ENCODE peak calls at places on chromosomes 4 and X, in eight cellular contexts. V is GM06990, G is PC-9, Z is BE2C, Y is Calu3, U is lower leg skin, F is Panc1, K is GM23338. B is an unnamed sample.

GRCh38 chr4:128847074-128847724 is 37.7 kb downstream of the JADE1 start:
- DNase-seq in F (no peak), G (no peak), Z (no peak), Y (no peak), V (no peak), U (peak), K (no peak), B (no peak)

GRCh38 chrX:150421816-150422215 is 58.7 kb downstream of the MAMLD1 start:
- DNase-seq in G (no peak), U (no peak), V (no peak), K (no peak), Z (no peak), F (no peak), Y (no peak), B (no peak)

GRCh38 chr4:48970471-48970921 is 15.6 kb upstream of the CWH43 start:
- DNase-seq in Y (peak), K (no peak), G (no peak), U (no peak), V (no peak), F (no peak), Z (no peak), B (no peak)

GRCh38 chrX:25721564-25721963 is 416.6 kb upstream of the MAGEB18 start:
- DNase-seq in U (no peak), G (no peak), Z (no peak), V (no peak), K (peak), Y (no peak), F (no peak), B (peak)

GRCh38 chrX:96435636-96436035 is 249.0 kb upstream of the DIAPH2 start:
- DNase-seq in Y (no peak), U (no peak), F (no peak), Z (no peak), G (no peak), V (no peak), K (no peak), B (no peak)

GRCh38 chr4:123976285-123976684 is 579.7 kb downstream of the SPRY1 start:
- DNase-seq in U (no peak), Z (no peak), Y (no peak), G (no peak), K (peak), F (no peak), V (no peak), B (no peak)

GRCh38 chr4:53932784-53933183 is 131.6 kb downstream of the CHIC2 start:
- DNase-seq in F (no peak), Y (no peak), V (no peak), U (peak), K (no peak), G (no peak), Z (no peak), B (no peak)

GRCh38 chr4:117064297-117064696 is 21.1 kb downstream of the TRAM1L1 start:
- DNase-seq in G (no peak), Z (no peak), K (no peak), Y (no peak), F (no peak), U (no peak), V (no peak), B (no peak)

GRCh38 chr4:126899382-126899801 is 733.4 kb upstream of the INTU start:
- DNase-seq in F (no peak), K (no peak), Z (no peak), Y (no peak), G (no peak), V (no peak), U (no peak), B (no peak)

DNA sequence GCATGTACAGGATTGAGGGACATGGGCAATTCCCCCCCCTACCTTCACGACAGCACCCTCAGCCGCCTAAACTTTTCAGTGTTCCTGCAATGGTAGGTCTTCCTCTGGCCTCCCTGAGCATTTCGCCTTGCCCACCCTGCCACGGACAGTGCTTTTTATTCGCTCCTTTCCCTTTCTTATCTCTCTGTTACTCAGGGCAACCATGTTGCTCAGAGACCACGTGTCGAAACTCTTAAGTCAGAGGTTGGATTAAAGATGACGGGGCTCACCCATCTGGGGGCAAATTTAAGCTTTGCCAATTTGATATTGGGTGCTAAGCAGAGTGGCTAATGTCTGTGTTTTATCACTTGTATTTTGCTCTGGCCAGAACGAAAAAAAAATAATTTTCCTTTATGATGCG is 20.4 kb downstream of the TENM3 start:
- DNase-seq in U (peak), Y (no peak), F (no peak), K (no peak), Z (no peak), G (no peak), V (no peak), B (no peak)
- TF ChIP-seq CTCF in U (no peak), Y (no peak), F (no peak), K (no peak), Z (no peak), G (no peak), V (no peak), B (no peak)

GRCh38 chr4:155600246-155600645 is 66.4 kb upstream of the GUCY1A1 start:
- DNase-seq in G (no peak), U (no peak), V (no peak), Y (no peak), Z (no peak), F (no peak), K (no peak), B (no peak)
- TF ChIP-seq CTCF in G (no peak), U (no peak), V (no peak), Y (no peak), Z (no peak), F (no peak), K (no peak), B (no peak)

DNA sequence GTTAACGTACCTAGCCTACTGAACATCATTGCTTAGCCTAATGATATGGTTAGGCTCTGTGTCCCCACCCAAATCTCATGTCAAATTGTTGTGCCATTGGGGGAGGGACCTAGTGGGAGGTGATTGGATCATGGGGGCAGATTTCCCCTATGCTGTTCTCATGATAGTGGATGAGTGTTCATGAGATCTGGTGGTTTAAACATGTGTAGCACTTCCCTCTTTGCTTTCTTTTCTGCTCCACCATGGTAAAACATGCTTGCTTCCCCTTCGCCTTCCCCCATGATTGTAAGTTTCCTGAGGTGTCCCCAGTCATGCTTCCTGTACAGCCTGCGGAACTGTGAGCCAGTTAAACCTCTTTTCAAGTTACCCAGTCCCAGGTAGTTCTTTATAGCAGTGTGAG is 102.6 kb downstream of the RAPGEF2 start:
- DNase-seq in G (no peak), K (no peak), V (no peak), Z (no peak), F (no peak), U (no peak), Y (no peak), B (no peak)
- TF ChIP-seq CTCF in G (no peak), K (no peak), V (no peak), Z (no peak), F (no peak), U (no peak), Y (no peak), B (no peak)

GRCh38 chr4:79588679-79589078 is 180.7 kb upstream of the GK2 start:
- DNase-seq in F (no peak), K (no peak), Y (no peak), V (no peak), G (no peak), Z (no peak), U (no peak), B (no peak)
- TF ChIP-seq CTCF in F (no peak), K (no peak), Y (no peak), V (no peak), G (no peak), Z (no peak), U (no peak), B (no peak)

GRCh38 chr4:96543346-96543745 is 703.5 kb downstream of the PDHA2 start:
- DNase-seq in Y (no peak), V (no peak), G (no peak), K (no peak), Z (no peak), F (no peak), U (no peak), B (no peak)
- TF ChIP-seq CTCF in Y (no peak), V (no peak), G (no peak), K (no peak), Z (no peak), F (no peak), U (no peak), B (no peak)

GRCh38 chr4:15746110-15746509 is 32.0 kb upstream of the CD38 start:
- DNase-seq in K (no peak), U (no peak), Z (no peak), V (no peak), G (no peak), Y (no peak), F (no peak), B (no peak)

GRCh38 chr4:15742083-15742582 is 36.0 kb upstream of the CD38 start:
- DNase-seq in U (no peak), K (no peak), Y (no peak), Z (no peak), V (no peak), G (no peak), F (no peak), B (no peak)

GRCh38 chr4:15744016-15744415 is 34.1 kb upstream of the CD38 start:
- DNase-seq in U (no peak), Y (no peak), G (no peak), F (no peak), K (no peak), Z (no peak), V (no peak), B (no peak)

GRCh38 chr4:15740764-15741404 is 37.2 kb upstream of the CD38 start:
- DNase-seq in F (no peak), K (no peak), G (no peak), Z (no peak), U (no peak), Y (no peak), V (no peak), B (peak)

GRCh38 chr4:15742637-15743036 is 35.5 kb upstream of the CD38 start:
- DNase-seq in K (no peak), Z (no peak), F (no peak), Y (no peak), G (no peak), V (no peak), U (no peak), B (no peak)
- TF ChIP-seq CTCF in K (no peak), Z (no peak), F (no peak), Y (no peak), G (no peak), V (no peak), U (no peak), B (no peak)

GRCh38 chr4:929970-930625 is 2.0 kb downstream of the GAK start:
- DNase-seq in K (no peak), Z (no peak), U (peak), V (no peak), F (no peak), Y (no peak), G (peak), B (no peak)

GRCh38 chr4:931194-931959 is 739 bp downstream of the GAK start:
- DNase-seq in U (peak), F (no peak), V (no peak), G (peak), Y (peak), Z (no peak), K (no peak), B (peak)

GRCh38 chr4:931960-932712 is at the start of the genes GAK and TMEM175:
- DNase-seq in U (peak), V (peak), Y (peak), Z (peak), K (peak), F (peak), G (peak), B (peak)

GRCh38 chr4:930827-931193 is 1.3 kb downstream of the GAK start:
- DNase-seq in K (no peak), Y (no peak), U (peak), F (no peak), Z (no peak), G (no peak), V (no peak), B (no peak)

DNA sequence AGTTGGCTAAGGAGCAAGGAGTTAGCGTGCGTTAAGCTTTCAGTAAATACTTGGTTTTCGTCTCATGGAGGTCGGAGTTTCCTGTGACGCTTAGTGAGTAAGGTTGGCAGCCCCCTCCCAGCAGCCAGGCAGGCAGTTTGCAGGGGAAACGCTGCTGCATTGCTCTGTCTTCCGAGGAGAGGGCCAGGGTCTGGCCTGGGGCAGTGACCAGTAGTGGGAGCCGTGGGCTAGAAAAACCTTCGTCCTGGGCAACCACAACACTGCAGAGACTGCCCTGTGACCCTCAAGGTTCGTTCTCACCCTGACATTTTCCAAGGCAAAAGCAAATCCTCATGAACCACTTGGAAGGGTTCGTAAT is 432 bp downstream of the TMEM175 start:
- DNase-seq in U (no peak), F (no peak), G (no peak), V (no peak), Y (peak), Z (no peak), K (no peak), B (peak)
- TF ChIP-seq CTCF in U (no peak), F (no peak), G (peak), V (no peak), Y (no peak), Z (peak), K (no peak), B (peak)

GRCh38 chr4:150814873-150815272 is 200.2 kb downstream of the LRBA start:
- DNase-seq in Z (no peak), K (no peak), F (no peak), U (no peak), V (no peak), G (no peak), Y (no peak), B (no peak)
- TF ChIP-seq CTCF in Z (no peak), K (peak), F (no peak), U (no peak), V (no peak), G (no peak), Y (no peak), B (no peak)

DNA sequence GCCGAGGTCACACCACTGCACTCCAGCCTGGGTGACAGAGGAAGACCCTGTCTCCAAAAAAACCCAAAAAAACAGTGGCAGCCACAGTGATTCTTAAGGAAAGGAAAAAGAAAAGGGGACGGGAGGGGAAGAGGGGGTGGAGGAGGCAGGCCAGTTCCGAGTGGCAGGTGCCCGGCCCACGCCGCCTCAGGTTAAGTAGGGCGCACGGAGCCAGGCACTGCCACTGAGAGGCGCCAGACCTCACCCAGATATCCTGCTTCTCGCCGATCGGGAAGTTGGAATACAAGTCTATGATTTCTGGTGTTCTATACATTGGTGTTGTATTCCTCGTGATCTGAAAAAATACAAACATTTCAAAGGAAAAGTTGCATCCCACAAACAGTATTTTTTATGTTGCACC is 35.9 kb downstream of the GAK start:
- DNase-seq in U (no peak), G (no peak), Z (no peak), K (peak), Y (no peak), V (no peak), F (no peak), B (no peak)
- TF ChIP-seq CTCF in U (no peak), G (no peak), Z (peak), K (peak), Y (no peak), V (no peak), F (no peak), B (no peak)